ENCODE peak calls at places on chromosomes 4 and X, in four cellular contexts. A, F, V and T are unnamed samples.

GRCh38 chr4:153765836-153766235 is 6.0 kb upstream of the RNF175 start:
- ATAC-seq in V (no peak), A (no peak), F (no peak), T (no peak)

GRCh38 chr4:108169639-108170038 is 907 bp upstream of the LEF1 start:
- ATAC-seq in F (no peak), A (no peak), V (no peak), T (no peak)

GRCh38 chr4:107853444-107854325 is 29.0 kb downstream of the SGMS2 start:
- ATAC-seq in F (no peak), V (no peak), A (peak; percentile 67), T (peak; percentile 60)

GRCh38 chrX:40465735-40466551 is 114.8 kb upstream of the ATP6AP2 start:
- ATAC-seq in F (no peak), A (no peak), V (no peak), T (no peak)

GRCh38 chrX:23752740-23753435 is 9.8 kb upstream of the ACOT9 start:
- ATAC-seq in V (no peak), A (peak; percentile 67), F (no peak), T (no peak)

GRCh38 chr4:54683616-54684346 is 26.0 kb downstream of the KIT start:
- ATAC-seq in V (peak; percentile 35), F (peak; percentile 49), A (no peak), T (peak; percentile 68)

GRCh38 chrX:136781180-136781797 is 557 bp upstream of the ARHGEF6 start:
- ATAC-seq in F (no peak), A (peak; percentile 62), V (peak; percentile 16), T (no peak)

GRCh38 chr4:166017804-166018203 is 144.8 kb downstream of the TLL1 start:
- ATAC-seq in V (no peak), A (no peak), F (no peak), T (no peak)